ENCODE peak calls at places on chromosome 22, in four cellular contexts. One of them, this sample, is unnamed.

GRCh38 chr22:41987276-41987675 is 11.3 kb upstream of the WBP2NL start:
- DNase-seq in uterus: no peak
- DNase-seq in testis: no peak
- DNase-seq in heart left ventricle: no peak
- DNase-seq in this sample: no peak

GRCh38 chr22:18057568-18058209 is 20.1 kb upstream of the PEX26 start:
- DNase-seq in testis: peak; percentile 87
- DNase-seq in heart left ventricle: peak; percentile 65
- DNase-seq in uterus: peak; percentile 85
- DNase-seq in this sample: no peak

GRCh38 chr22:19270873-19271272 is 20.6 kb downstream of the CLTCL1 start:
- DNase-seq in heart left ventricle: no peak
- DNase-seq in testis: no peak
- DNase-seq in uterus: no peak
- DNase-seq in this sample: no peak

GRCh38 chr22:39800790-39801540 is 92.6 kb downstream of the ENTHD1 start:
- DNase-seq in heart left ventricle: no peak
- DNase-seq in testis: no peak
- DNase-seq in uterus: no peak
- DNase-seq in this sample: no peak

GRCh38 chr22:46686221-46686872 is 51.7 kb downstream of the CERK start:
- DNase-seq in uterus: no peak
- DNase-seq in heart left ventricle: peak; percentile 67
- DNase-seq in testis: peak; percentile 91
- DNase-seq in this sample: no peak

GRCh38 chr22:50303848-50304527 is 3.5 kb downstream of the PLXNB2 start:
- DNase-seq in testis: no peak
- DNase-seq in heart left ventricle: peak; percentile 52
- DNase-seq in uterus: peak; percentile 60
- DNase-seq in this sample: no peak

GRCh38 chr22:27435839-27436581 is 365.5 kb downstream of the MN1 start:
- DNase-seq in testis: peak; percentile 44
- DNase-seq in uterus: peak; percentile 74
- DNase-seq in heart left ventricle: peak; percentile 72
- DNase-seq in this sample: no peak

GRCh38 chr22:17137226-17137625 is 16.1 kb upstream of the TMEM121B start:
- DNase-seq in uterus: no peak
- DNase-seq in testis: no peak
- DNase-seq in heart left ventricle: no peak
- DNase-seq in this sample: no peak

GRCh38 chr22:21949569-21949918 is 3.1 kb downstream of the PPM1F start:
- DNase-seq in heart left ventricle: no peak
- DNase-seq in uterus: no peak
- DNase-seq in testis: no peak
- DNase-seq in this sample: no peak

GRCh38 chr22:50697667-50698506 is 25.3 kb downstream of the SHANK3 start:
- DNase-seq in uterus: no peak
- DNase-seq in heart left ventricle: no peak
- DNase-seq in testis: no peak
- DNase-seq in this sample: no peak

GRCh38 chr22:20231499-20232236 is 36.5 kb downstream of the RTN4R start:
- DNase-seq in uterus: no peak
- DNase-seq in testis: no peak
- DNase-seq in heart left ventricle: no peak
- DNase-seq in this sample: no peak

GRCh38 chr22:41636467-41636866 is 15.4 kb downstream of the XRCC6 start:
- DNase-seq in uterus: no peak
- DNase-seq in heart left ventricle: peak; percentile 26
- DNase-seq in testis: no peak
- DNase-seq in this sample: no peak

GRCh38 chr22:27962268-27963191 is 43.5 kb upstream of the PITPNB start:
- DNase-seq in testis: no peak
- DNase-seq in heart left ventricle: no peak
- DNase-seq in uterus: no peak
- DNase-seq in this sample: no peak

GRCh38 chr22:39466228-39467006 is 9.6 kb downstream of the MGAT3 start:
- DNase-seq in testis: no peak
- DNase-seq in heart left ventricle: no peak
- DNase-seq in uterus: no peak
- DNase-seq in this sample: no peak

GRCh38 chr22:46809153-46809885 is 46.9 kb downstream of the TBC1D22A start:
- DNase-seq in uterus: no peak
- DNase-seq in heart left ventricle: no peak
- DNase-seq in testis: no peak
- DNase-seq in this sample: no peak

GRCh38 chr22:22060200-22061084 is 77.9 kb upstream of the TOP3B start:
- DNase-seq in heart left ventricle: peak; percentile 40
- DNase-seq in uterus: peak; percentile 53
- DNase-seq in testis: peak; percentile 83
- DNase-seq in this sample: no peak

GRCh38 chr22:40707154-40707553 is 27.9 kb downstream of the MCHR1 start:
- DNase-seq in uterus: no peak
- DNase-seq in testis: no peak
- DNase-seq in heart left ventricle: no peak
- DNase-seq in this sample: no peak

GRCh38 chr22:27578937-27579617 is 222.5 kb downstream of the MN1 start:
- DNase-seq in heart left ventricle: no peak
- DNase-seq in testis: no peak
- DNase-seq in uterus: no peak
- DNase-seq in this sample: no peak

GRCh38 chr22:20494978-20495860 is at the start of gene KLHL22:
- DNase-seq in testis: no peak
- DNase-seq in uterus: no peak
- DNase-seq in heart left ventricle: peak; percentile 35
- DNase-seq in this sample: no peak

GRCh38 chr22:18024956-18025720 is 777 bp upstream of the MICAL3 start:
- DNase-seq in testis: peak; percentile 34
- DNase-seq in heart left ventricle: no peak
- DNase-seq in uterus: no peak
- DNase-seq in this sample: no peak

GRCh38 chr22:25176175-25176574 is 23.5 kb upstream of the CRYBB3 start:
- DNase-seq in heart left ventricle: no peak
- DNase-seq in uterus: no peak
- DNase-seq in testis: no peak
- DNase-seq in this sample: no peak

GRCh38 chr22:17874231-17874630 is 100.0 kb upstream of the BID start:
- DNase-seq in testis: no peak
- DNase-seq in uterus: no peak
- DNase-seq in heart left ventricle: no peak
- DNase-seq in this sample: no peak

GRCh38 chr22:17777717-17778044 is 3.4 kb upstream of the BID start:
- DNase-seq in heart left ventricle: no peak
- DNase-seq in uterus: no peak
- DNase-seq in testis: no peak
- DNase-seq in this sample: no peak

GRCh38 chr22:46067159-46068111 is 82.9 kb upstream of the PPARA start:
- DNase-seq in testis: peak; percentile 24
- DNase-seq in uterus: peak; percentile 30
- DNase-seq in heart left ventricle: peak; percentile 42
- DNase-seq in this sample: peak; percentile 17

GRCh38 chr22:26893034-26893710 is 235.8 kb downstream of the MIAT start:
- DNase-seq in uterus: no peak
- DNase-seq in testis: no peak
- DNase-seq in heart left ventricle: no peak
- DNase-seq in this sample: no peak

GRCh38 chr22:25875461-25875860 is 133.5 kb downstream of the MYO18B start:
- DNase-seq in heart left ventricle: no peak
- DNase-seq in uterus: no peak
- DNase-seq in testis: no peak
- DNase-seq in this sample: no peak

GRCh38 chr22:23926561-23926960 is 32.4 kb downstream of the MIF start:
- DNase-seq in uterus: no peak
- DNase-seq in testis: no peak
- DNase-seq in heart left ventricle: no peak
- DNase-seq in this sample: no peak

GRCh38 chr22:25542231-25542630 is 22.2 kb upstream of the GRK3 start:
- DNase-seq in uterus: no peak
- DNase-seq in heart left ventricle: no peak
- DNase-seq in testis: no peak
- DNase-seq in this sample: no peak

GRCh38 chr22:20424937-20425587 is 12.6 kb downstream of the SCARF2 start:
- DNase-seq in heart left ventricle: no peak
- DNase-seq in testis: peak; percentile 84
- DNase-seq in uterus: peak; percentile 53
- DNase-seq in this sample: no peak

GRCh38 chr22:39332441-39333064 is 13.1 kb upstream of the RPL3 start:
- DNase-seq in heart left ventricle: no peak
- DNase-seq in testis: peak; percentile 56
- DNase-seq in uterus: no peak
- DNase-seq in this sample: no peak

GRCh38 chr22:20523118-20523983 is 15.9 kb downstream of the MED15 start:
- DNase-seq in testis: no peak
- DNase-seq in heart left ventricle: no peak
- DNase-seq in uterus: no peak
- DNase-seq in this sample: no peak

GRCh38 chr22:19419464-19420178 is 11.9 kb downstream of the HIRA start:
- DNase-seq in uterus: no peak
- DNase-seq in heart left ventricle: no peak
- DNase-seq in testis: no peak
- DNase-seq in this sample: no peak

GRCh38 chr22:24803064-24803542 is 2.9 kb upstream of the SGSM1 start:
- DNase-seq in heart left ventricle: peak; percentile 37
- DNase-seq in uterus: no peak
- DNase-seq in testis: peak; percentile 76
- DNase-seq in this sample: no peak

GRCh38 chr22:41479671-41480396 is 10.9 kb downstream of the ACO2 start:
- DNase-seq in testis: no peak
- DNase-seq in uterus: no peak
- DNase-seq in heart left ventricle: no peak
- DNase-seq in this sample: no peak

GRCh38 chr22:40898850-40899357 is 37.0 kb upstream of the DNAJB7 start:
- DNase-seq in uterus: no peak
- DNase-seq in heart left ventricle: no peak
- DNase-seq in testis: no peak
- DNase-seq in this sample: no peak

GRCh38 chr22:39348909-39349505 is 784 bp upstream of the SYNGR1 start:
- DNase-seq in heart left ventricle: peak; percentile 43
- DNase-seq in uterus: peak; percentile 37
- DNase-seq in testis: peak; percentile 42
- DNase-seq in this sample: no peak

GRCh38 chr22:30863161-30863833 is 105.3 kb downstream of the MORC2 start:
- DNase-seq in uterus: no peak
- DNase-seq in heart left ventricle: peak; percentile 17
- DNase-seq in testis: peak; percentile 7
- DNase-seq in this sample: peak; percentile 45
- TF ChIP-seq CTCF in uterus: no peak
- TF ChIP-seq CTCF in heart left ventricle: no peak
- TF ChIP-seq CTCF in testis: no peak
- TF ChIP-seq CTCF in this sample: no peak

DNA sequence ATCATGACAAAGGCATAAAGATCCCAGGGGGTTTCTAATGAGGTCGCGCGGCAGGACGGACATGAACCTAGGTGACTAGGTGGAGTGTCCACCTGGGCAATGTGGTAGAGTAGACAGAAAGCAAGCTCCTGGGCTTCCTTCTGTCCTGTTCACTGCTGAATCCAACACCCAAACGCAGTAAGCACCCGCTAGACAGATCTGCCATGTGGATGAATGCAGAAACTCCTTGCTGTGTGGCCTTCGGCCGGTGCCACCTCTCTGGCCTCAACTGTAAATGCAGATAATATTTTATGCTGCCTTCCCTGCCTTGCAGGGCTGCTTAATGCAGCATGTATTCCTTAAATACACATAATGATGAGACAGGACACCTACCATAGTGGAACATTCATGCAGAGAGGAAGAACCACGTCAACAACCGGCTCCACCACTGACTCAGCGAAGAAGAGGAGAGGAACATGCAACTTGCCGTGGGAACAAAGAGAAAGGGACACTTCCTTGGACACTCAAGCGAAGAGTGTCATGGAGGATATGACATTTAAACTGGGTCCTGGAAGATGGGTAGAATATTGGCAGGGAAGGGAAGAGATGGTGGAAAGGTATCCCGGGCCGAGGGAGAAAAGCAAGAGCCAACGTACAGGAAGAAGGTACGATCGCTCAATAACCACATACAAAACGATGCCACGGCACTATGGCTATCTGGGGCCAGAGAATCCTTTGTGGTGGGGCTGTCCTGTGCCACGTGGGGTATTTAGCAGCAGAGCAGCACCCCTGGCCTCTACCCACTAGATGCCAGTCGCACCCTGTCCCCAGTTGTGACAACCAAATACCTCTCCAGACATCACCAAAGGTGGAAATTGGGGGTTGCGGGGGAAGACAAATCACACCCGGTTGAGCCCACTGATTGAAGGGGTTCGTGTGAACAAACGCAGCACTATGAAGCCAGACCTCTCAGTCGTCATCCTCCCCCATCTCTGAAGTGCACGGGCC is 30.8 kb downstream of the MYH9 start:
- DNase-seq in heart left ventricle: no peak
- DNase-seq in uterus: no peak
- DNase-seq in testis: no peak
- DNase-seq in this sample: no peak
- TF ChIP-seq POLR2A in heart left ventricle: no peak
- TF ChIP-seq POLR2A in uterus: no peak
- TF ChIP-seq POLR2A in testis: no peak
- TF ChIP-seq POLR2A in this sample: no peak

DNA sequence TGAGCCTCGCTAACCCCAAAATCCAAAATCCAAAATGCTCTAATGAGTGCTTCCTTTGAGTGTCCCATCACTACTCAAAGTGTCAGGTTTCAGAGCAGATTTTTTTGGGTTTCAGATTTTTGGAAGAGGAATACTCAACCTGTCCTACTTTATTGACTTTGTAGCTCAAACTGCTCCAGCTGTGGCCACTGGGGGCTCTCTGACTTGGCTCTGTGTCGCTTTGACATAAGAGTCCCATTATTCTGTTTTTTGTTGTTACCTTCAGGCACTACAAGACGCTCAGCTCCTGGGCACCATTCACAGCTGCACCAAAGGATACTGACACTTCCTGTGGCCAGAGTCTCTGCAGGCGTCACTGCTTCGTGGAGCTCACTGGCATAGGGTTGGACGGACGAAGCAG is 41.1 kb downstream of the PHF21B start:
- DNase-seq in heart left ventricle: no peak
- DNase-seq in uterus: no peak
- DNase-seq in testis: no peak
- DNase-seq in this sample: no peak
- TF ChIP-seq CTCF in heart left ventricle: no peak
- TF ChIP-seq CTCF in uterus: no peak
- TF ChIP-seq CTCF in testis: no peak
- TF ChIP-seq CTCF in this sample: no peak

GRCh38 chr22:42994917-42995562 is 19.9 kb downstream of the PACSIN2 start:
- DNase-seq in uterus: peak; percentile 46
- DNase-seq in heart left ventricle: peak; percentile 38
- DNase-seq in testis: peak; percentile 46
- DNase-seq in this sample: peak; percentile 83
- TF ChIP-seq POLR2A in uterus: peak; percentile 17
- TF ChIP-seq POLR2A in heart left ventricle: no peak
- TF ChIP-seq POLR2A in testis: no peak
- TF ChIP-seq POLR2A in this sample: peak; percentile 13

GRCh38 chr22:33018232-33018864 is 39.8 kb downstream of the SYN3 start:
- DNase-seq in heart left ventricle: peak; percentile 40
- DNase-seq in testis: peak; percentile 77
- DNase-seq in uterus: peak; percentile 53
- DNase-seq in this sample: no peak
- TF ChIP-seq CTCF in heart left ventricle: peak; percentile 88
- TF ChIP-seq CTCF in testis: peak; percentile 46
- TF ChIP-seq CTCF in uterus: peak; percentile 66
- TF ChIP-seq CTCF in this sample: peak; percentile 56

This sample was measured in breast epithelium.